ENCODE peak calls at places on chromosome 9, in four cellular contexts. One of them, this sample, is unnamed.

GRCh38 chr9:14030350-14030823 is 283.6 kb downstream of the NFIB start:
- DNase-seq in EL: peak
- DNase-seq in T1000: no peak
- DNase-seq in HT1080: no peak
- DNase-seq in this sample: peak

GRCh38 chr9:120453792-120454191 is 126.2 kb downstream of the CDK5RAP2 start:
- DNase-seq in EL: no peak
- DNase-seq in T1000: no peak
- DNase-seq in HT1080: no peak
- DNase-seq in this sample: no peak

GRCh38 chr9:91724609-91725505 is 225.2 kb downstream of the ROR2 start:
- DNase-seq in EL: no peak
- DNase-seq in T1000: no peak
- DNase-seq in HT1080: no peak
- DNase-seq in this sample: no peak

GRCh38 chr9:109276469-109277440 is 44.1 kb downstream of the EPB41L4B start:
- DNase-seq in EL: no peak
- DNase-seq in T1000: no peak
- DNase-seq in HT1080: no peak
- DNase-seq in this sample: no peak

GRCh38 chr9:135075234-135076142 is 12.0 kb upstream of the OLFM1 start:
- DNase-seq in EL: no peak
- DNase-seq in T1000: no peak
- DNase-seq in HT1080: no peak
- DNase-seq in this sample: no peak

GRCh38 chr9:87020169-87020935 is 73.0 kb upstream of the GAS1 start:
- DNase-seq in EL: no peak
- DNase-seq in T1000: no peak
- DNase-seq in HT1080: no peak
- DNase-seq in this sample: no peak

GRCh38 chr9:110050925-110051355 is 157.0 kb downstream of the C9orf152 start:
- DNase-seq in EL: peak
- DNase-seq in T1000: peak
- DNase-seq in HT1080: peak
- DNase-seq in this sample: peak

GRCh38 chr9:38358390-38359296 is 33.9 kb upstream of the ALDH1B1 start:
- DNase-seq in EL: peak
- DNase-seq in T1000: no peak
- DNase-seq in HT1080: peak
- DNase-seq in this sample: peak

GRCh38 chr9:109231593-109231992 is 64.5 kb upstream of the FRRS1L start:
- DNase-seq in EL: no peak
- DNase-seq in T1000: no peak
- DNase-seq in HT1080: no peak
- DNase-seq in this sample: no peak

GRCh38 chr9:78021692-78022091 is 9.9 kb downstream of the GNAQ start:
- DNase-seq in EL: no peak
- DNase-seq in T1000: no peak
- DNase-seq in HT1080: no peak
- DNase-seq in this sample: no peak

GRCh38 chr9:131815971-131816873 is 76.3 kb upstream of the RAPGEF1 start:
- DNase-seq in EL: no peak
- DNase-seq in T1000: no peak
- DNase-seq in HT1080: no peak
- DNase-seq in this sample: no peak

GRCh38 chr9:32875242-32875641 is 91.9 kb downstream of the TMEM215 start:
- DNase-seq in EL: no peak
- DNase-seq in T1000: no peak
- DNase-seq in HT1080: peak
- DNase-seq in this sample: peak

GRCh38 chr9:106619211-106619610 is 243.8 kb upstream of the ZNF462 start:
- DNase-seq in EL: peak
- DNase-seq in T1000: no peak
- DNase-seq in HT1080: peak
- DNase-seq in this sample: peak

GRCh38 chr9:33180526-33181184 is 13.5 kb upstream of the B4GALT1 start:
- DNase-seq in EL: peak
- DNase-seq in T1000: no peak
- DNase-seq in HT1080: peak
- DNase-seq in this sample: no peak

GRCh38 chr9:107274953-107275422 is 8.1 kb upstream of the RAD23B start:
- DNase-seq in EL: peak
- DNase-seq in T1000: peak
- DNase-seq in HT1080: peak
- DNase-seq in this sample: peak

GRCh38 chr9:123457586-123457985 is 101.6 kb downstream of the CRB2 start:
- DNase-seq in EL: no peak
- DNase-seq in T1000: no peak
- DNase-seq in HT1080: no peak
- DNase-seq in this sample: no peak

GRCh38 chr9:123550797-123551196 is 194.8 kb downstream of the CRB2 start:
- DNase-seq in EL: no peak
- DNase-seq in T1000: no peak
- DNase-seq in HT1080: no peak
- DNase-seq in this sample: no peak

GRCh38 chr9:37626708-37627293 is 24.0 kb upstream of the FRMPD1 start:
- DNase-seq in EL: no peak
- DNase-seq in T1000: no peak
- DNase-seq in HT1080: no peak
- DNase-seq in this sample: no peak

GRCh38 chr9:135277219-135278201 is 190.0 kb downstream of the OLFM1 start:
- DNase-seq in EL: no peak
- DNase-seq in T1000: no peak
- DNase-seq in HT1080: no peak
- DNase-seq in this sample: no peak

GRCh38 chr9:113963017-113963620 is 87.0 kb downstream of the ZNF618 start:
- DNase-seq in EL: peak
- DNase-seq in T1000: no peak
- DNase-seq in HT1080: peak
- DNase-seq in this sample: peak

GRCh38 chr9:89872913-89873707 is 268.3 kb downstream of the GADD45G start:
- DNase-seq in EL: no peak
- DNase-seq in T1000: no peak
- DNase-seq in HT1080: no peak
- DNase-seq in this sample: no peak

GRCh38 chr9:14203366-14204056 is 110.4 kb downstream of the NFIB start:
- DNase-seq in EL: no peak
- DNase-seq in T1000: no peak
- DNase-seq in HT1080: no peak
- DNase-seq in this sample: no peak

GRCh38 chr9:2576631-2577030 is 45.0 kb upstream of the VLDLR start:
- DNase-seq in EL: no peak
- DNase-seq in T1000: no peak
- DNase-seq in HT1080: no peak
- DNase-seq in this sample: no peak

GRCh38 chr9:107492381-107492780 is 2.8 kb upstream of the KLF4 start:
- DNase-seq in EL: no peak
- DNase-seq in T1000: no peak
- DNase-seq in HT1080: no peak
- DNase-seq in this sample: no peak

GRCh38 chr9:107600060-107600573 is 110.5 kb upstream of the KLF4 start:
- DNase-seq in EL: peak
- DNase-seq in T1000: no peak
- DNase-seq in HT1080: no peak
- DNase-seq in this sample: peak

GRCh38 chr9:89879276-89879675 is 274.5 kb downstream of the GADD45G start:
- DNase-seq in EL: no peak
- DNase-seq in T1000: no peak
- DNase-seq in HT1080: no peak
- DNase-seq in this sample: no peak

This sample was measured in RPMI7951.